ENCODE peak calls at places on chromosomes 12 and 14, in nine cellular contexts. E is heart left ventricle; D is NB4; O is 8988T; T is Kasumi-1; C is NCI-H446 treated with DMSO at 0.1 percent for 48 hours; K is adrenal gland; P is stimulated activated CD4-positive, alpha-beta T cell treated with anti-CD3 and anti-CD28 coated beads, TNF-alpha, amount 100 ng/mL, for 1 hour; M is EH. B is an unnamed sample.

GRCh38 chr14:32996343-32996742 is 57.7 kb downstream of the NPAS3 start:
- DNase-seq in M (no peak), E (no peak), P (no peak), O (no peak), D (no peak), T (no peak), C (no peak), K (no peak), B (no peak)

GRCh38 chr14:103156733-103157411 is 33.6 kb downstream of the TNFAIP2 start:
- DNase-seq in P (no peak), M (no peak), O (no peak), T (no peak), D (no peak), K (no peak), E (no peak), C (no peak), B (peak; percentile 72)

GRCh38 chr12:102197789-102198188 is at the start of gene PMCH:
- DNase-seq in K (no peak), E (no peak), P (no peak), C (no peak), O (no peak), M (peak; percentile 42), D (no peak), T (no peak), B (no peak)

GRCh38 chr14:76911473-76911872 is 85.3 kb downstream of the LRRC74A start:
- DNase-seq in C (no peak), M (no peak), K (no peak), P (no peak), T (no peak), E (no peak), O (no peak), D (no peak), B (no peak)

GRCh38 chr14:41423503-41423902 is 183.2 kb upstream of the LRFN5 start:
- DNase-seq in M (no peak), K (no peak), T (no peak), P (no peak), D (no peak), O (no peak), E (no peak), C (no peak), B (no peak)

GRCh38 chr14:56195727-56196126 is 77.5 kb downstream of the PELI2 start:
- DNase-seq in E (no peak), P (no peak), D (peak; percentile 25), M (peak; percentile 64), K (no peak), T (peak; percentile 12), C (no peak), O (no peak), B (peak; percentile 43)

GRCh38 chr12:57754411-57755193 is at the start of gene MARCHF9:
- DNase-seq in O (peak; percentile 86), D (peak; percentile 56), T (no peak), K (peak; percentile 64), M (no peak), P (peak; percentile 65), E (peak; percentile 57), C (no peak), B (peak; percentile 91)

GRCh38 chr14:103542545-103543088 is 13.6 kb downstream of the TRMT61A start:
- DNase-seq in T (no peak), C (no peak), D (no peak), M (peak; percentile 40), K (peak; percentile 79), O (no peak), P (no peak), E (peak; percentile 66), B (peak; percentile 86)

GRCh38 chr12:101051151-101051550 is 158.9 kb downstream of the SLC5A8 start:
- DNase-seq in M (peak; percentile 63), C (no peak), P (no peak), D (no peak), K (no peak), O (no peak), E (no peak), T (no peak), B (no peak)

GRCh38 chr12:58750484-58750883 is 169.8 kb downstream of the LRIG3 start:
- DNase-seq in T (no peak), E (no peak), O (no peak), D (no peak), K (no peak), C (peak; percentile 70), P (no peak), M (peak; percentile 97), B (no peak)

GRCh38 chr14:92586966-92587365 is 73.4 kb downstream of the RIN3 start:
- DNase-seq in K (no peak), E (no peak), D (no peak), O (no peak), C (no peak), M (no peak), T (no peak), P (no peak), B (no peak)

GRCh38 chr12:124745891-124746570 is 117.6 kb downstream of the SCARB1 start:
- DNase-seq in C (peak; percentile 91), K (peak; percentile 97), D (peak; percentile 89), P (no peak), M (peak; percentile 96), O (peak; percentile 60), E (peak; percentile 96), T (peak; percentile 35), B (peak; percentile 99)

GRCh38 chr12:62928632-62929031 is 6.3 kb downstream of the PPM1H start:
- DNase-seq in K (no peak), D (no peak), P (no peak), M (no peak), O (no peak), C (no peak), T (no peak), E (no peak), B (no peak)

GRCh38 chr12:121274036-121274763 is 22.3 kb downstream of the CAMKK2 start:
- DNase-seq in M (no peak), P (no peak), D (no peak), E (no peak), T (no peak), K (no peak), O (no peak), C (no peak), B (no peak)